ENCODE peak calls at places on chromosomes 4 and X, in ten cellular contexts. N is AG09319; I is activated naive CD4-positive, alpha-beta T cell treated with Interleukin-2 at 50 U/mL for 16 hours; P is occipital lobe; H is WTC11; R is H7; J is endodermal cell; F is caudate nucleus; A is SIG-M5; E is Caki2. Y is an unnamed sample.

GRCh38 chrX:9611436-9612145 is 146.7 kb downstream of the TBL1X start:
- DNase-seq in N (no peak), I (no peak), P (no peak), H (no peak), R (peak), J (no peak), F (no peak), A (no peak), E (no peak), Y (no peak)

GRCh38 chr4:149790172-149790907 is 25.3 kb downstream of the IQCM start:
- DNase-seq in N (no peak), I (no peak), P (no peak), H (no peak), R (no peak), J (no peak), F (no peak), A (no peak), E (no peak), Y (no peak)

GRCh38 chr4:137674066-137674465 is 141.8 kb upstream of the PCDH18 start:
- DNase-seq in N (no peak), I (no peak), P (no peak), H (no peak), R (no peak), J (no peak), F (no peak), A (no peak), E (no peak), Y (no peak)

GRCh38 chr4:20101831-20102230 is 149.9 kb upstream of the SLIT2 start:
- DNase-seq in N (no peak), I (no peak), P (no peak), H (no peak), R (no peak), J (no peak), F (no peak), A (no peak), E (no peak), Y (no peak)

GRCh38 chr4:141711211-141711610 is 74.8 kb downstream of the IL15 start:
- DNase-seq in N (no peak), I (no peak), P (no peak), H (no peak), R (no peak), J (no peak), F (no peak), A (no peak), E (no peak), Y (no peak)

GRCh38 chr4:86741841-86742240 is 107.3 kb downstream of the SLC10A6 start:
- DNase-seq in N (no peak), I (no peak), P (no peak), H (no peak), R (no peak), J (no peak), F (no peak), A (no peak), E (peak), Y (no peak)

GRCh38 chr4:151192556-151193235 is 84.3 kb upstream of the PRSS48 start:
- DNase-seq in N (no peak), I (no peak), P (no peak), H (no peak), R (no peak), J (no peak), F (no peak), A (no peak), E (no peak), Y (no peak)

GRCh38 chr4:77184961-77185360 is 28.0 kb downstream of the CCNG2 start:
- DNase-seq in N (no peak), I (no peak), P (no peak), H (no peak), R (no peak), J (no peak), F (no peak), A (no peak), E (no peak), Y (no peak)

GRCh38 chrX:46036508-46036907 is 508.7 kb downstream of the ZNF674 start:
- DNase-seq in N (no peak), I (no peak), P (no peak), H (no peak), R (no peak), J (no peak), F (no peak), A (no peak), E (no peak), Y (no peak)

GRCh38 chrX:77451041-77451440 is 3.9 kb downstream of the FGF16 start:
- DNase-seq in N (no peak), I (no peak), P (no peak), H (no peak), R (no peak), J (no peak), F (no peak), A (no peak), E (no peak), Y (no peak)

GRCh38 chrX:100649550-100650356 is 5.8 kb downstream of the SRPX2 start:
- DNase-seq in N (peak), I (no peak), P (no peak), H (peak), R (peak), J (peak), F (no peak), A (no peak), E (no peak), Y (no peak)

GRCh38 chr4:112183252-112183651 is 38.0 kb downstream of the FAM241A start:
- DNase-seq in N (no peak), I (no peak), P (no peak), H (no peak), R (no peak), J (no peak), F (no peak), A (no peak), E (no peak), Y (no peak)

GRCh38 chr4:185142911-185143595 is at the start of gene SLC25A4:
- DNase-seq in N (peak), I (peak), P (peak), H (peak), R (peak), J (peak), F (peak), A (no peak), E (peak), Y (peak)

GRCh38 chr4:145937990-145938611 is 522 bp downstream of the ZNF827 start:
- DNase-seq in N (no peak), I (peak), P (no peak), H (peak), R (peak), J (peak), F (no peak), A (no peak), E (peak), Y (no peak)

GRCh38 chr4:179530953-179531352 is 2088.7 kb upstream of the AGA start:
- DNase-seq in N (no peak), I (no peak), P (no peak), H (no peak), R (no peak), J (no peak), F (no peak), A (no peak), E (no peak), Y (peak)

GRCh38 chr4:141473026-141473540 is 163.3 kb upstream of the IL15 start:
- DNase-seq in N (no peak), I (no peak), P (no peak), H (no peak), R (no peak), J (no peak), F (no peak), A (no peak), E (no peak), Y (no peak)

GRCh38 chrX:154840856-154841255 is 6.4 kb upstream of the SMIM9 start:
- DNase-seq in N (peak), I (no peak), P (no peak), H (no peak), R (peak), J (no peak), F (no peak), A (no peak), E (peak), Y (no peak)

GRCh38 chr4:83548151-83548905 is 12.4 kb downstream of the GPAT3 start:
- DNase-seq in N (peak), I (peak), P (peak), H (no peak), R (peak), J (peak), F (no peak), A (no peak), E (peak), Y (no peak)

GRCh38 chr4:56149601-56150000 is 200.9 kb downstream of the CEP135 start:
- DNase-seq in N (no peak), I (no peak), P (no peak), H (no peak), R (no peak), J (no peak), F (no peak), A (no peak), E (no peak), Y (no peak)

GRCh38 chr4:46986922-46987638 is 6.3 kb downstream of the GABRA4 start:
- DNase-seq in N (no peak), I (no peak), P (no peak), H (no peak), R (no peak), J (no peak), F (no peak), A (peak), E (no peak), Y (no peak)

GRCh38 chr4:102363033-102363432 is 17.8 kb upstream of the SLC39A8 start:
- DNase-seq in N (no peak), I (no peak), P (no peak), H (no peak), R (no peak), J (no peak), F (no peak), A (no peak), E (no peak), Y (no peak)

GRCh38 chr4:38805530-38806145 is 1.0 kb upstream of the TLR1 start:
- DNase-seq in N (no peak), I (no peak), P (no peak), H (no peak), R (no peak), J (no peak), F (no peak), A (peak), E (no peak), Y (no peak)

GRCh38 chr4:141248029-141248428 is 27.3 kb downstream of the ZNF330 start:
- DNase-seq in N (peak), I (no peak), P (no peak), H (no peak), R (no peak), J (no peak), F (no peak), A (peak), E (no peak), Y (no peak)

GRCh38 chr4:113012776-113013175 is 36.7 kb upstream of the ANK2 start:
- DNase-seq in N (no peak), I (no peak), P (no peak), H (no peak), R (no peak), J (no peak), F (no peak), A (no peak), E (no peak), Y (no peak)

GRCh38 chr4:80185787-80186548 is 11.3 kb upstream of the PRDM8 start:
- DNase-seq in N (no peak), I (no peak), P (no peak), H (no peak), R (no peak), J (no peak), F (no peak), A (no peak), E (no peak), Y (no peak)

GRCh38 chr4:37891221-37892159 is 606 bp downstream of the TBC1D1 start:
- DNase-seq in N (no peak), I (peak), P (peak), H (peak), R (peak), J (peak), F (peak), A (no peak), E (peak), Y (no peak)

GRCh38 chr4:123345132-123345923 is 51.3 kb upstream of the SPRY1 start:
- DNase-seq in N (no peak), I (no peak), P (no peak), H (no peak), R (no peak), J (no peak), F (no peak), A (no peak), E (no peak), Y (no peak)

GRCh38 chrX:27186671-27187070 is 276.5 kb downstream of the PPP4R3C start:
- DNase-seq in N (no peak), I (peak), P (peak), H (peak), R (peak), J (peak), F (no peak), A (no peak), E (peak), Y (peak)

GRCh38 chrX:12979011-12979629 is 4.2 kb downstream of the TMSB4X start:
- DNase-seq in N (no peak), I (no peak), P (no peak), H (no peak), R (peak), J (no peak), F (no peak), A (no peak), E (no peak), Y (no peak)

Y was measured in dorsolateral prefrontal cortex.